ENCODE peak calls at places on chromosomes 1 and 21, in nine cellular contexts. P, M, L, Y, B, D, C, K and G are unnamed samples.

GRCh38 chr1:4219111-4219510 is 319.0 kb upstream of the C1orf174 start:
- DNase-seq in K (no peak), L (no peak), M (no peak), B (peak; percentile 75), C (no peak), P (no peak), D (no peak), Y (no peak), G (no peak)

GRCh38 chr1:112460672-112461071 is 48.1 kb upstream of the WNT2B start:
- DNase-seq in B (no peak), K (peak; percentile 33), P (no peak), C (peak; percentile 51), Y (no peak), M (no peak), D (no peak), L (no peak), G (no peak)

GRCh38 chr1:72284084-72284397 is 1.7 kb upstream of the NEGR1 start:
- DNase-seq in C (no peak), D (no peak), L (no peak), Y (no peak), B (no peak), P (no peak), K (peak; percentile 48), M (no peak), G (no peak)

GRCh38 chr1:110425196-110425595 is 17.7 kb upstream of the LAMTOR5 start:
- DNase-seq in C (no peak), L (no peak), D (no peak), Y (no peak), P (no peak), B (no peak), K (no peak), M (no peak), G (no peak)

GRCh38 chr1:176149939-176150807 is 56.9 kb downstream of the COP1 start:
- DNase-seq in B (no peak), L (no peak), D (no peak), K (no peak), C (no peak), Y (no peak), P (no peak), M (no peak), G (no peak)

GRCh38 chr21:14581902-14582457 is 35.9 kb upstream of the SAMSN1 start:
- DNase-seq in P (no peak), D (no peak), B (no peak), Y (no peak), K (no peak), L (no peak), C (no peak), M (no peak), G (no peak)

GRCh38 chr1:185674201-185674600 is 60.0 kb upstream of the HMCN1 start:
- DNase-seq in L (peak; percentile 74), B (no peak), K (no peak), Y (no peak), P (no peak), M (peak; percentile 38), C (no peak), D (no peak), G (no peak)

GRCh38 chr1:94755675-94756074 is 64.5 kb upstream of the SLC44A3 start:
- DNase-seq in M (peak; percentile 16), K (peak; percentile 99), B (peak; percentile 83), L (peak; percentile 38), D (peak; percentile 36), P (no peak), Y (peak; percentile 62), C (peak; percentile 98), G (no peak)

GRCh38 chr1:224217655-224218615 is 34.9 kb downstream of the DEGS1 start:
- DNase-seq in K (no peak), M (no peak), P (no peak), L (no peak), D (no peak), Y (no peak), C (no peak), B (no peak), G (no peak)

GRCh38 chr1:21296509-21297354 is 6.5 kb upstream of the ECE1 start:
- DNase-seq in B (no peak), P (no peak), C (no peak), M (no peak), L (no peak), Y (no peak), K (no peak), D (no peak), G (no peak)

GRCh38 chr21:33775100-33775828 is 133.0 kb downstream of the ITSN1 start:
- DNase-seq in K (no peak), B (no peak), C (no peak), D (no peak), P (no peak), M (no peak), Y (no peak), L (no peak), G (no peak)

GRCh38 chr1:27318596-27318995 is 3.4 kb upstream of the TMEM222 start:
- DNase-seq in M (no peak), B (no peak), Y (no peak), D (no peak), K (peak; percentile 64), P (no peak), C (no peak), L (no peak), G (no peak)

GRCh38 chr21:42404534-42404933 is 832 bp downstream of the UBASH3A start:
- DNase-seq in C (no peak), L (no peak), K (no peak), Y (no peak), M (no peak), P (no peak), B (no peak), D (no peak), G (no peak)

GRCh38 chr1:22111620-22112019 is 31.3 kb downstream of the WNT4 start:
- DNase-seq in Y (no peak), M (no peak), D (no peak), K (peak; percentile 71), B (peak; percentile 40), L (peak; percentile 26), C (peak; percentile 70), P (no peak), G (no peak)

GRCh38 chr1:9291914-9292360 is 757 bp upstream of the SPSB1 start:
- DNase-seq in P (no peak), B (no peak), Y (peak; percentile 44), K (peak; percentile 81), L (peak; percentile 85), M (no peak), C (peak; percentile 75), D (peak; percentile 77), G (no peak)

DNA sequence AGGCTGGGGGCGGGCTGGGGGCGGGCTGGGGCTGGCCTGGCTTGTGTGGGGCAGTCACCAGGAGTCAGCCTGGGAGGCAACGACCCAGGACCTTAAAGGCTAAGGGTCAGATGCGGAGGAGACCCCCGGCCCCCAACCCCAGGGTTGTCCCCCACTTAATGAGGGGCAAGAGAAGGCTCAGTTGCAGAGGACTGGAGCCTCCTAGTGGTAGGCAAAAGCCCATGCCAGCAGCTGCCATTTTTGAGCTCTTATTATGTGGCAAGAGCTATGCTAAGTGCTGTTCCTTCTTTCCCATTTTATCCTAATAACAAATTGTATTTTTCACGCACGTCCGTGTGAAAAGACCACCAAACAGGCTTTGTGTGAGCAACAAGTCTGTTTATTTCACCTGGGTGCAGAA is 8.0 kb downstream of the KIAA1614 start:
- DNase-seq in D (no peak), B (no peak), M (peak; percentile 37), C (peak; percentile 8), Y (no peak), K (no peak), P (no peak), L (no peak), G (no peak)
- TF ChIP-seq CTCF in D (peak; percentile 4), B (peak; percentile 26), M (peak; percentile 58), C (peak; percentile 37), Y (no peak), K (peak; percentile 49), P (no peak), L (no peak), G (peak; percentile 48)

DNA sequence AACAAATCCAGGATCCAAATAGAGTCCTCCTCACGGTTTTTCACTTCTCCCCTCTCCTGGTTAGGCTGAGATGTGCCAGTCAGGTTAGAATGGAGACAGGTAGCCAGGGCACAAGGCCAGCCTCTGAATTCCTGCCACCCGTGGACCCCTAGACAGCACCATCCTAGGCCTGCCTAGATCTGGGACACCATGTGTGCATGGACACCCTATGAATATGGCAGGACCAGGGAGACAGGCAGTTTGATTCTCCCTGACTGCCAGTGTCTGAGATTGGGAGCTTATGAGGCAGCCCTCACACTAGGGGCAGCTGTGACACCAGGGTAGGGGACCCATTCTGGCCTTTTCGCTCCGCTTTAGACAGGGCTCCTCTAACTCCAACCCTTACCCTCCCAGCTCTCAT is 7.5 kb downstream of the AVPR1B start:
- DNase-seq in P (no peak), Y (no peak), D (no peak), L (no peak), M (no peak), C (no peak), K (no peak), B (peak; percentile 66), G (no peak)
- TF ChIP-seq CTCF in P (no peak), Y (no peak), D (no peak), L (no peak), M (no peak), C (no peak), K (no peak), B (no peak), G (no peak)

GRCh38 chr1:29417558-29417858 is 181.2 kb downstream of the PTPRU start:
- DNase-seq in M (no peak), K (peak; percentile 28), C (no peak), P (no peak), B (peak; percentile 70), D (no peak), Y (no peak), L (no peak), G (no peak)

GRCh38 chr1:29415156-29415830 is 179.0 kb downstream of the PTPRU start:
- DNase-seq in P (no peak), D (no peak), K (peak; percentile 7), Y (no peak), M (peak; percentile 17), B (peak; percentile 54), L (no peak), C (no peak), G (no peak)

GRCh38 chr1:29415861-29416260 is 179.5 kb downstream of the PTPRU start:
- DNase-seq in P (no peak), B (peak; percentile 60), K (no peak), L (no peak), D (no peak), Y (no peak), M (no peak), C (no peak), G (no peak)

GRCh38 chr1:29416825-29417557 is 180.7 kb downstream of the PTPRU start:
- DNase-seq in B (peak; percentile 75), K (peak; percentile 88), M (no peak), L (no peak), Y (no peak), D (peak; percentile 34), P (no peak), C (peak; percentile 61), G (no peak)

GRCh38 chr1:29416267-29416666 is 179.9 kb downstream of the PTPRU start:
- DNase-seq in P (no peak), M (no peak), L (no peak), Y (no peak), K (peak; percentile 35), B (peak; percentile 46), C (peak; percentile 4), D (no peak), G (no peak)
- TF ChIP-seq CTCF in P (no peak), M (no peak), L (no peak), Y (no peak), K (peak; percentile 44), B (no peak), C (peak; percentile 39), D (no peak), G (no peak)

DNA sequence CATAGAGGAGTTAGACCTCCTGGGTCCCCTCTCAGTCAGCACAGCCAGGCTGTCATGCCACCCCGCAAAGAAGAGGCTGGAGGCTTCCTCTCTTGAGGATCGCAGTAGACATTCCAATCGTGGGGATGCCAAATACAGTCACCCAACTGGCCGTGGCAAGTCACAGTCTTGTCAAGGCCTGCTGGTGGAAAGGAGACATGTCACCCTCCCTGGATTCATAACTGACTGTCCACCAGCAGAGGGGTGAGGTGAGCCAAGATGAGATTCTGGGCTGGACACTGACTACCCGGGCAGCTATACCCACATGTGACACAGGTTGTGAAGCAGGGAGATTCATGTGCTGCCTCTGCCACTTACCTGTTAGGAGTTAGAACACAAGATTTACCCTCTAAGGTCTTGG is 123.5 kb upstream of the NGF start:
- DNase-seq in D (no peak), P (no peak), M (no peak), C (no peak), K (no peak), Y (no peak), L (no peak), B (no peak), G (no peak)
- TF ChIP-seq CTCF in D (no peak), P (no peak), M (no peak), C (no peak), K (peak; percentile 2), Y (no peak), L (no peak), B (no peak), G (no peak)